ENCODE peak calls at places on chromosomes 4 and X, in five cellular contexts. R is dorsolateral prefrontal cortex, W is GM12891, P is EL, N is NCI-H1417. T is an unnamed sample.

GRCh38 chrX:108022491-108023089 is 22.3 kb upstream of the VSIG1 start:
- DNase-seq in P (no peak), R (no peak), W (no peak), N (no peak), T (no peak)

GRCh38 chr4:185201983-185202962 is 1.5 kb downstream of the CFAP97 start:
- DNase-seq in N (no peak), R (no peak), P (no peak), W (no peak), T (no peak)

GRCh38 chrX:118872102-118872566 is 48.5 kb downstream of the ZCCHC12 start:
- DNase-seq in P (no peak), N (no peak), W (no peak), R (no peak), T (peak)

GRCh38 chr4:16294455-16294854 is 68.2 kb upstream of the TAPT1 start:
- DNase-seq in P (peak), W (no peak), N (no peak), R (no peak), T (no peak)

GRCh38 chr4:125744891-125745364 is 430.2 kb downstream of the FAT4 start:
- DNase-seq in N (no peak), P (no peak), R (no peak), W (no peak), T (no peak)

GRCh38 chrX:39313149-39313548 is 511.9 kb downstream of the MID1IP1 start:
- DNase-seq in W (no peak), R (no peak), P (no peak), N (no peak), T (no peak)

GRCh38 chrX:40570346-40571093 is 10.2 kb upstream of the ATP6AP2 start:
- DNase-seq in P (no peak), N (no peak), W (no peak), R (no peak), T (no peak)

GRCh38 chrX:155954793-155955192 is 42.7 kb upstream of the IL9R start:
- DNase-seq in P (no peak), R (no peak), W (no peak), N (no peak), T (no peak)

GRCh38 chr4:6390357-6390756 is 82.1 kb downstream of the PPP2R2C start:
- DNase-seq in P (no peak), W (no peak), N (peak), R (peak), T (peak)

GRCh38 chr4:82380344-82380743 is 6.6 kb upstream of the HNRNPD start:
- DNase-seq in P (no peak), N (no peak), W (no peak), R (peak), T (peak)

GRCh38 chrX:88604433-88605221 is 142.4 kb upstream of the CPXCR1 start:
- DNase-seq in P (no peak), R (no peak), W (no peak), N (no peak), T (no peak)

GRCh38 chrX:136687457-136687856 is 39.5 kb downstream of the CD40LG start:
- DNase-seq in R (no peak), W (no peak), P (no peak), N (no peak), T (no peak)